ENCODE peak calls at places on chromosome 14, in ten cellular contexts. One of them, this sample, is unnamed.

GRCh38 chr14:84809158-84809557 is 720.8 kb upstream of the FLRT2 start:
- DNase-seq in NCI-H1092 treated with DMSO at 0.1 percent for 48 hours: no peak
- DNase-seq in GM10248: no peak
- DNase-seq in HEK293T: no peak
- DNase-seq in NCI-H1694 treated with DMSO at 0.1 percent for 48 hours: no peak
- DNase-seq in T-helper 2 cell: no peak
- DNase-seq in WTC11: no peak
- DNase-seq in AG08396: no peak
- DNase-seq in HTR-8/SVneo: no peak
- DNase-seq in stimulated activated CD8-positive, alpha-beta memory T cell treated with anti-CD3 and anti-CD28 coated beads, Interleukin-4, amount 100 ng/mL, for 24 hours: no peak
- DNase-seq in this sample: no peak

GRCh38 chr14:98926802-98927201 is 345.2 kb downstream of the BCL11B start:
- DNase-seq in T-helper 2 cell: no peak
- DNase-seq in NCI-H1092 treated with DMSO at 0.1 percent for 48 hours: no peak
- DNase-seq in HTR-8/SVneo: no peak
- DNase-seq in NCI-H1694 treated with DMSO at 0.1 percent for 48 hours: no peak
- DNase-seq in AG08396: no peak
- DNase-seq in WTC11: no peak
- DNase-seq in HEK293T: no peak
- DNase-seq in GM10248: no peak
- DNase-seq in stimulated activated CD8-positive, alpha-beta memory T cell treated with anti-CD3 and anti-CD28 coated beads, Interleukin-4, amount 100 ng/mL, for 24 hours: no peak
- DNase-seq in this sample: no peak

GRCh38 chr14:103132381-103133212 is 9.3 kb downstream of the TNFAIP2 start:
- DNase-seq in NCI-H1694 treated with DMSO at 0.1 percent for 48 hours: no peak
- DNase-seq in NCI-H1092 treated with DMSO at 0.1 percent for 48 hours: no peak
- DNase-seq in HTR-8/SVneo: no peak
- DNase-seq in stimulated activated CD8-positive, alpha-beta memory T cell treated with anti-CD3 and anti-CD28 coated beads, Interleukin-4, amount 100 ng/mL, for 24 hours: no peak
- DNase-seq in T-helper 2 cell: no peak
- DNase-seq in GM10248: no peak
- DNase-seq in HEK293T: no peak
- DNase-seq in WTC11: no peak
- DNase-seq in AG08396: no peak
- DNase-seq in this sample: no peak

GRCh38 chr14:75022655-75023054 is 19.9 kb downstream of the EIF2B2 start:
- DNase-seq in HEK293T: peak
- DNase-seq in GM10248: no peak
- DNase-seq in AG08396: no peak
- DNase-seq in stimulated activated CD8-positive, alpha-beta memory T cell treated with anti-CD3 and anti-CD28 coated beads, Interleukin-4, amount 100 ng/mL, for 24 hours: no peak
- DNase-seq in NCI-H1092 treated with DMSO at 0.1 percent for 48 hours: no peak
- DNase-seq in NCI-H1694 treated with DMSO at 0.1 percent for 48 hours: peak
- DNase-seq in HTR-8/SVneo: peak
- DNase-seq in WTC11: peak
- DNase-seq in T-helper 2 cell: no peak
- DNase-seq in this sample: no peak

GRCh38 chr14:31441273-31442110 is 15.8 kb downstream of the DTD2 start:
- DNase-seq in NCI-H1694 treated with DMSO at 0.1 percent for 48 hours: no peak
- DNase-seq in NCI-H1092 treated with DMSO at 0.1 percent for 48 hours: no peak
- DNase-seq in HTR-8/SVneo: no peak
- DNase-seq in AG08396: peak
- DNase-seq in T-helper 2 cell: no peak
- DNase-seq in GM10248: no peak
- DNase-seq in stimulated activated CD8-positive, alpha-beta memory T cell treated with anti-CD3 and anti-CD28 coated beads, Interleukin-4, amount 100 ng/mL, for 24 hours: no peak
- DNase-seq in HEK293T: no peak
- DNase-seq in WTC11: no peak
- DNase-seq in this sample: no peak

GRCh38 chr14:102859911-102860310 is 62.6 kb upstream of the AMN start:
- DNase-seq in NCI-H1694 treated with DMSO at 0.1 percent for 48 hours: no peak
- DNase-seq in WTC11: no peak
- DNase-seq in AG08396: no peak
- DNase-seq in HTR-8/SVneo: no peak
- DNase-seq in GM10248: no peak
- DNase-seq in stimulated activated CD8-positive, alpha-beta memory T cell treated with anti-CD3 and anti-CD28 coated beads, Interleukin-4, amount 100 ng/mL, for 24 hours: no peak
- DNase-seq in T-helper 2 cell: no peak
- DNase-seq in NCI-H1092 treated with DMSO at 0.1 percent for 48 hours: no peak
- DNase-seq in HEK293T: no peak
- DNase-seq in this sample: no peak

GRCh38 chr14:102071283-102071998 is 15.4 kb downstream of the HSP90AA1 start:
- DNase-seq in GM10248: no peak
- DNase-seq in NCI-H1694 treated with DMSO at 0.1 percent for 48 hours: no peak
- DNase-seq in WTC11: no peak
- DNase-seq in T-helper 2 cell: no peak
- DNase-seq in stimulated activated CD8-positive, alpha-beta memory T cell treated with anti-CD3 and anti-CD28 coated beads, Interleukin-4, amount 100 ng/mL, for 24 hours: no peak
- DNase-seq in HTR-8/SVneo: no peak
- DNase-seq in NCI-H1092 treated with DMSO at 0.1 percent for 48 hours: no peak
- DNase-seq in AG08396: peak
- DNase-seq in HEK293T: no peak
- DNase-seq in this sample: no peak

GRCh38 chr14:80456200-80456599 is 244.9 kb upstream of the DIO2 start:
- DNase-seq in NCI-H1694 treated with DMSO at 0.1 percent for 48 hours: no peak
- DNase-seq in stimulated activated CD8-positive, alpha-beta memory T cell treated with anti-CD3 and anti-CD28 coated beads, Interleukin-4, amount 100 ng/mL, for 24 hours: no peak
- DNase-seq in WTC11: no peak
- DNase-seq in GM10248: no peak
- DNase-seq in AG08396: peak
- DNase-seq in NCI-H1092 treated with DMSO at 0.1 percent for 48 hours: no peak
- DNase-seq in HTR-8/SVneo: no peak
- DNase-seq in HEK293T: no peak
- DNase-seq in T-helper 2 cell: no peak
- DNase-seq in this sample: no peak